ENCODE peak calls at places on chromosomes 7 and 10, in nine cellular contexts. C is cardiac fibroblast, G is amniotic stem cell, O is mucosa of gallbladder, T is cerebellar cortex, X is right cardiac atrium, S is DMS79, M is mesothelial cell of epicardium, Q is AG04449. H is an unnamed sample.

GRCh38 chr7:234041-234711 is 41.8 kb downstream of the FAM20C start:
- DNase-seq in C (peak), G (no peak), O (no peak), T (no peak), X (peak), S (no peak), M (no peak), Q (no peak), H (no peak)

GRCh38 chr7:8176370-8177081 is 85.4 kb downstream of the ICA1 start:
- DNase-seq in C (no peak), G (no peak), O (no peak), T (no peak), X (no peak), S (peak), M (no peak), Q (no peak), H (no peak)

GRCh38 chr7:109377076-109377884 is 807.6 kb downstream of the DNAJB9 start:
- DNase-seq in C (no peak), G (no peak), O (no peak), T (no peak), X (no peak), S (no peak), M (no peak), Q (no peak), H (no peak)

GRCh38 chr7:3042861-3043489 is 692 bp downstream of the CARD11 start:
- DNase-seq in C (no peak), G (no peak), O (peak), T (no peak), X (no peak), S (no peak), M (no peak), Q (no peak), H (no peak)

GRCh38 chr10:52359466-52359865 is 45.4 kb downstream of the DKK1 start:
- DNase-seq in C (no peak), G (no peak), O (no peak), T (no peak), X (no peak), S (no peak), M (no peak), Q (no peak), H (no peak)

GRCh38 chr7:47935336-47935735 is 12.9 kb downstream of the PKD1L1 start:
- DNase-seq in C (no peak), G (no peak), O (no peak), T (no peak), X (no peak), S (no peak), M (no peak), Q (no peak), H (no peak)

GRCh38 chr7:75892634-75893272 is 13.9 kb downstream of the RHBDD2 start:
- DNase-seq in C (peak), G (no peak), O (peak), T (no peak), X (peak), S (peak), M (no peak), Q (no peak), H (no peak)

GRCh38 chr7:30168800-30169584 is 34.2 kb downstream of the MTURN start:
- DNase-seq in C (peak), G (peak), O (no peak), T (no peak), X (no peak), S (no peak), M (no peak), Q (peak), H (no peak)

GRCh38 chr7:2633538-2634264 is 1.9 kb downstream of the TTYH3 start:
- DNase-seq in C (peak), G (peak), O (peak), T (peak), X (peak), S (no peak), M (no peak), Q (no peak), H (no peak)

GRCh38 chr7:7911339-7911738 is 57.3 kb upstream of the GLCCI1 start:
- DNase-seq in C (peak), G (peak), O (no peak), T (no peak), X (no peak), S (no peak), M (no peak), Q (peak), H (no peak)